ENCODE peak calls at places on chromosomes 16 and 17, in four cellular contexts. I is HFF-Myc, U is Peyer's patch, P is cardiac muscle cell. A is an unnamed sample.

GRCh38 chr17:45336390-45337182 is 19.8 kb upstream of the MAP3K14 start:
- DNase-seq in I (no peak), U (no peak), P (no peak), A (no peak)

GRCh38 chr17:63476857-63477470 is at the start of gene ACE:
- DNase-seq in I (no peak), U (peak; percentile 91), P (peak; percentile 64), A (no peak)

GRCh38 chr16:13322357-13322756 is 421.0 kb downstream of the SHISA9 start:
- DNase-seq in I (no peak), U (no peak), P (no peak), A (no peak)

GRCh38 chr16:54928421-54929089 is 2.1 kb upstream of the IRX5 start:
- DNase-seq in I (no peak), U (no peak), P (no peak), A (no peak)

GRCh38 chr17:60139438-60140285 is 10.1 kb upstream of the CA4 start:
- DNase-seq in I (no peak), U (peak; percentile 83), P (peak; percentile 88), A (no peak)

GRCh38 chr17:157901-158300 is 20.5 kb downstream of the SCGB1C2 start:
- DNase-seq in I (no peak), U (no peak), P (no peak), A (no peak)

GRCh38 chr16:25838724-25839186 is 147.0 kb downstream of the HS3ST4 start:
- DNase-seq in I (peak; percentile 1), U (no peak), P (peak; percentile 69), A (peak; percentile 5)

GRCh38 chr16:25257504-25257955 is at the start of gene ZKSCAN2:
- DNase-seq in I (peak; percentile 40), U (peak; percentile 94), P (peak; percentile 93), A (peak; percentile 69)

GRCh38 chr17:10357768-10358167 is 15.0 kb downstream of the MYH13 start:
- DNase-seq in I (no peak), U (no peak), P (no peak), A (no peak)

GRCh38 chr16:2527071-2527783 is 4.0 kb downstream of the CEMP1 start:
- DNase-seq in I (no peak), U (peak; percentile 44), P (no peak), A (no peak)

GRCh38 chr16:55475919-55476318 is 3.1 kb upstream of the MMP2 start:
- DNase-seq in I (no peak), U (no peak), P (no peak), A (no peak)

GRCh38 chr17:58991718-58992331 is 114.9 kb downstream of the TRIM37 start:
- DNase-seq in I (no peak), U (peak; percentile 57), P (no peak), A (no peak)

GRCh38 chr16:25656639-25657038 is 35.1 kb upstream of the HS3ST4 start:
- DNase-seq in I (no peak), U (no peak), P (no peak), A (no peak)

GRCh38 chr17:81910840-81911276 is 341 bp downstream of the PCYT2 start:
- DNase-seq in I (no peak), U (no peak), P (peak; percentile 52), A (no peak)

GRCh38 chr17:77306790-77307478 is 166.2 kb downstream of the SEC14L1 start:
- DNase-seq in I (no peak), U (peak; percentile 81), P (no peak), A (no peak)

GRCh38 chr17:61400058-61400785 is 579 bp downstream of the TBX2 start:
- DNase-seq in I (no peak), U (no peak), P (peak; percentile 63), A (no peak)

GRCh38 chr17:82593590-82594087 is 54.6 kb downstream of the WDR45B start:
- DNase-seq in I (no peak), U (no peak), P (no peak), A (no peak)

GRCh38 chr16:11501583-11502138 is 85.1 kb downstream of the LITAF start:
- DNase-seq in I (no peak), U (no peak), P (no peak), A (no peak)

GRCh38 chr16:79509221-79509631 is 91.3 kb downstream of the MAF start:
- DNase-seq in I (no peak), U (no peak), P (no peak), A (no peak)

GRCh38 chr16:89828199-89828869 is at the start of gene SPIRE2:
- DNase-seq in I (no peak), U (peak; percentile 84), P (peak; percentile 94), A (peak; percentile 26)

GRCh38 chr16:66695935-66696668 is 441 bp downstream of the CMTM4 start:
- DNase-seq in I (no peak), U (peak; percentile 86), P (peak; percentile 23), A (no peak)

GRCh38 chr16:75433732-75434413 is 570 bp upstream of the CFDP1 start:
- DNase-seq in I (peak; percentile 79), U (peak; percentile 69), P (peak; percentile 72), A (peak; percentile 91)

GRCh38 chr17:30021708-30022317 is 80.4 kb downstream of the EFCAB5 start:
- DNase-seq in I (peak; percentile 31), U (no peak), P (peak; percentile 67), A (peak; percentile 3)

GRCh38 chr17:80980397-80981061 is 11.1 kb upstream of the CHMP6 start:
- DNase-seq in I (no peak), U (no peak), P (no peak), A (no peak)

GRCh38 chr17:40473573-40474365 is 27.7 kb downstream of the TNS4 start:
- DNase-seq in I (no peak), U (peak; percentile 68), P (no peak), A (no peak)

GRCh38 chr16:60181542-60181941 is 1447.4 kb upstream of the GOT2 start:
- DNase-seq in I (no peak), U (no peak), P (no peak), A (no peak)

DNA sequence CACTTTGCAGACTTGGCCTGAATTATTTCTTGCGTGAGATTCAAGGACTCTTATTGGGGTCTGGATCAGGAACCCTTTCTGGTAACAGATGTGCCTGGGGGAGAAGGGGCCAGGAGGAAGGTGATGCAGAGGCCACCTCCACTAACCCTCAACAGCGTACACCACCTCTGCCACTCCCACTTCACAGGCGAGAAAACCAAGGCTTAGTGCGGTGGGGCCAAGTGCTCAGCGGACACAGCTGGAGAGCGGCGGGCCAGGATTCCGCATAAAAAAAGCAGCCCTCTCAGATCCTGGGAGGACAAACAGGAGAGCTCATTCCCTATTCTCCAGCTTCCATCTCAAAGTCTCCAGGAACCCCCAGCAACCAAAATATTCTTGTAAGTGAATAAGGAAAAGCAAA is 51.4 kb downstream of the SLC7A5 start:
- DNase-seq in I (no peak), U (no peak), P (no peak), A (no peak)
- H3K4me3 ChIP-seq in I (no peak overlapping the region), U (no peak overlapping the region), P (no peak overlapping the region), A (no peak overlapping the region)

DNA sequence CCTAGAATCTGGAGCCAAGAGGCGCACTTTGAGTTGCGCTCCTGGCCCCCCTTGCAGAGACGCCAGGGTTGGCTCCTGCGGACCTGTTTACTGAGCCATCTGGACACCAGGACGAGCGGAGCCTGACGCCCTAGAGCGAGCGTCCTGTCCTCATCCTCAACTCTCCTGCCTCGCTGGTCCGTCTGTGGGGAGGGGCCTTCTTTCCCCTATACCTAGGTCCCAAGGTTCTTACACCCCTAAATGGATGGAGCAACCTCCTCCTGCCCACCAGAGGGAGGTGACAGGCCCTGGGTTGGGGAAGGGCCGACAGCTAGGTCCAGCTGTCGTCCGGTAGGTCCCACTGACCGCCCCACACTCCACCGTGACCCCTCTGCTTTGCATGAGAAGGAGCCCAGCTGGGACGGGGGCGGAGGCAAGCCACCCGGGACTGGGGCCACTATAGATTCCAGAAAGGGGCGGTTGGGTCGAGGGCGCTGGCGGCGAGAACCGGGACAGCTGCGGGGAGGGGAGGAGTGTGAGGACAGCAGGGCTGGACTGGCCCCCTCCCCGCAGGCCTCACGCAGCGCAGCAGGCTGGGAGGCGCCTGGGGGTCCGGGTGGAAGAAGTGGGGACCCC is 3.0 kb upstream of the LHX1 start:
- DNase-seq in I (no peak), U (no peak), P (no peak), A (no peak)
- H3K4me3 ChIP-seq in I (no peak overlapping the region), U (peak overlapping the region; percentile 20), P (peak overlapping the region; percentile 42), A (no peak overlapping the region)

GRCh38 chr16:815861-816260 is 15.3 kb upstream of the GNG13 start:
- DNase-seq in I (no peak), U (no peak), P (no peak), A (no peak)

GRCh38 chr16:813204-813915 is 12.8 kb upstream of the GNG13 start:
- DNase-seq in I (no peak), U (no peak), P (peak; percentile 77), A (no peak)

GRCh38 chr16:817001-817906 is 16.7 kb upstream of the GNG13 start:
- DNase-seq in I (no peak), U (no peak), P (no peak), A (no peak)

GRCh38 chr16:814974-815373 is 14.4 kb upstream of the GNG13 start:
- DNase-seq in I (no peak), U (no peak), P (no peak), A (peak; percentile 30)

DNA sequence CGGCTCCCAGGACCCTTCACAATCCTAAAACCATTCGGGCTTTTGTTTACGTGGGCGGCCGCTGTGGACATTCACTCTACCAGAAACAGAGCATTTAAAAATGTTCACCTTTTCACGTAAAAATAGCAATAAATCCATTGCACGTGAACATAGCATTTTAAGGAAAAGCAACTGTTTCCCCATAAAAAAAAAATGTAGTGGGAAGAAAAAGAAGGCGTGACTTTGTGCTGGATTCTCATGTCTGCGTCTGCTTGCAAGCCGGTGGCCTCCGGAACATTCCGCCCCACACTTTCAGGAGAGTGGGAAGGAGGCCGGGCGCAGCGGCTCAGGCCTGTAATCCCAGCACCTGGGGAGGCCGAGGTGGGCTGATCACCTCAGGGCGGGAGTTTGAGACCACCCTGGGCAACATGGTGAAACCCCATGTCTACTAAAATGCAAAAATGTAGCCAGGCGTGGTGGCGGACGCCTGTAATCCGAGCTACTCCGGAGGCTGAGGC is 13.4 kb upstream of the GNG13 start:
- DNase-seq in I (no peak), U (no peak), P (no peak), A (no peak)
- H3K4me3 ChIP-seq in I (no peak overlapping the region), U (no peak overlapping the region), P (no peak overlapping the region), A (peak overlapping the region; percentile 21)

GRCh38 chr17:6772016-6772415 is 4.0 kb upstream of the FBXO39 start:
- DNase-seq in I (no peak), U (no peak), P (no peak), A (no peak)

GRCh38 chr17:6780001-6780400 is 4.0 kb downstream of the FBXO39 start:
- DNase-seq in I (no peak), U (no peak), P (no peak), A (no peak)

GRCh38 chr17:6779411-6779810 is 3.4 kb downstream of the FBXO39 start:
- DNase-seq in I (no peak), U (no peak), P (no peak), A (no peak)

GRCh38 chr17:6780886-6781285 is 4.9 kb downstream of the FBXO39 start:
- DNase-seq in I (no peak), U (no peak), P (no peak), A (no peak)

DNA sequence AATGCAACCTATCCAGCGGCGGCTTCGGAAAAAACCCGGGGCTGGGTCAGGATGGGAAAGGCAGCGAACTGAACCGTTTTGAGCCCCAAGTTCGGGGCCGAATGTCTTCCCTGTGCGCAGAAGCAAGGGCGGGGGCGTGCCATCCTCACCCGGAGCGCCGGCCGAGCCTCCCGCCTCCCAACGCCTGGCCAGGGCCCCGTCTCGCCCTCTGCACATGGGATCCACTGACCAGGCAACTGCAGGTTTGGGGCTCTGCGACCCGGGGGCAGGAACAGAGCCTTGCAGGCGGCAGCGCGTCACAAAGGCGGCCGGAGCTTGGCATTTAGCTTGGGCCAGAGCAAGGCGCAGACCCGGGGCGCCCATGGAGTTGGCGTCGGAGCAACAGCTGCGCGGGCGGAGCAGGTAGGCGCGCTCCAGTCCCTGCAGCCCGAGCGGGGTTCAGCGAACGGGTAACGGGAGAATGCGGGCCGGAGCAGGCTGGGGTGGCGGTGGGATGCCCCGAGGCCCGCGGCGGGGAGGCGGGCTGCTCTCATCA is at the start of gene FBXO39:
- DNase-seq in I (no peak), U (no peak), P (peak; percentile 7), A (no peak)
- H3K4me3 ChIP-seq in I (no peak within 1 kb of the TSS), U (no peak within 1 kb of the TSS), P (no peak within 1 kb of the TSS), A (peak within 1 kb of the TSS; percentile 28)